ENCODE peak calls at places on chromosomes 3 and 15, in ten cellular contexts. D is Peyer's patch, B is cardiac muscle cell, A is suprapubic skin, N is heart left ventricle, E is neural progenitor cell, R is tibial artery, K is heart right ventricle, O is transverse colon, P is Panc1. U is an unnamed sample. For H3K36me3, the result is how much of the 10 kb centered on the place peaks cover.

GRCh38 chr3:194486540-194487288 is at the start of gene ATP13A3:
- DNase-seq in A (peak), E (peak), P (no peak), K (peak), R (peak), D (peak), B (peak), N (peak), O (peak), U (peak)

GRCh38 chr3:136075816-136076215 is 110.3 kb downstream of the PPP2R3A start:
- DNase-seq in N (no peak), O (no peak), P (no peak), D (no peak), B (no peak), A (no peak), E (no peak), R (no peak), K (no peak), U (no peak)

GRCh38 chr15:94965593-94965992 is 734.2 kb downstream of the MCTP2 start:
- DNase-seq in N (no peak), D (no peak), B (no peak), K (no peak), R (no peak), A (no peak), E (no peak), P (no peak), O (no peak), U (no peak)

GRCh38 chr3:25592510-25592968 is 72.2 kb downstream of the TOP2B start:
- DNase-seq in E (peak), B (peak), D (no peak), P (no peak), K (peak), N (peak), A (no peak), O (no peak), R (peak), U (no peak)

GRCh38 chr3:196007744-196008143 is 74.1 kb downstream of the TFRC start:
- DNase-seq in R (no peak), O (no peak), N (no peak), D (peak), K (no peak), B (no peak), P (no peak), A (no peak), E (no peak), U (no peak)

GRCh38 chr15:83747050-83747717 is 93.3 kb downstream of the ADAMTSL3 start:
- DNase-seq in B (no peak), P (no peak), K (peak), N (peak), A (no peak), R (peak), D (no peak), O (no peak), E (peak), U (no peak)

GRCh38 chr3:190048831-190049541 is 71.7 kb downstream of the P3H2 start:
- DNase-seq in D (no peak), A (no peak), E (no peak), B (no peak), O (no peak), R (peak), N (no peak), K (no peak), P (no peak), U (no peak)

GRCh38 chr15:64942356-64942755 is 30.7 kb downstream of the ANKDD1A start:
- DNase-seq in E (peak), B (no peak), O (no peak), D (no peak), K (no peak), P (no peak), R (no peak), A (no peak), N (no peak), U (no peak)

GRCh38 chr3:52026016-52026415 is 30.3 kb upstream of the RPL29 start:
- DNase-seq in N (peak), D (no peak), K (no peak), E (peak), P (no peak), A (no peak), O (no peak), B (no peak), R (no peak), U (no peak)

DNA sequence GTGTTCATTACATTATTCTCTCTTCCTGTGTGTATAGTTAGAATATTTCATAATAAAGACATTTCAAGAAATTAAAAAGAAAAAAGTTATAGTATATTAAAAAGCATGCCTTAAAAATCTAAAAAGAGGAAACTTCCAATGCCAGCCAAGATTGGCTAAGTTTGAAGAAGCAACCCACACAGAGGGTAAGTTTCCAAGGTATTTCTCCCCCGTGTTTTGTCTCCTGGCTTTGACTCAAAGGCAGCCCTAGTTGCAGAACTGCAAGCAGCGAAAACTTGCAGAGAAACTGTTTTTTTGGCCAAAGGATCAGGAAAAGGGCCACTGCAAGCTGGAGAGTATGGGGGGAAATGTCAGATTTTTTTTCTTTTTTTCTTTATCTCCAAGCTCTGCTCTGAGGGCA is 23.1 kb downstream of the HACL1 start:
- DNase-seq in P (no peak), E (no peak), R (no peak), N (no peak), B (no peak), A (no peak), D (no peak), K (no peak), O (no peak), U (no peak)
- H3K36me3 ChIP-seq in P (under half), E (under half), R (under half), N (half or more), B (under half), A (under half), D (under half), K (half or more), O (under half), U (half or more)

DNA sequence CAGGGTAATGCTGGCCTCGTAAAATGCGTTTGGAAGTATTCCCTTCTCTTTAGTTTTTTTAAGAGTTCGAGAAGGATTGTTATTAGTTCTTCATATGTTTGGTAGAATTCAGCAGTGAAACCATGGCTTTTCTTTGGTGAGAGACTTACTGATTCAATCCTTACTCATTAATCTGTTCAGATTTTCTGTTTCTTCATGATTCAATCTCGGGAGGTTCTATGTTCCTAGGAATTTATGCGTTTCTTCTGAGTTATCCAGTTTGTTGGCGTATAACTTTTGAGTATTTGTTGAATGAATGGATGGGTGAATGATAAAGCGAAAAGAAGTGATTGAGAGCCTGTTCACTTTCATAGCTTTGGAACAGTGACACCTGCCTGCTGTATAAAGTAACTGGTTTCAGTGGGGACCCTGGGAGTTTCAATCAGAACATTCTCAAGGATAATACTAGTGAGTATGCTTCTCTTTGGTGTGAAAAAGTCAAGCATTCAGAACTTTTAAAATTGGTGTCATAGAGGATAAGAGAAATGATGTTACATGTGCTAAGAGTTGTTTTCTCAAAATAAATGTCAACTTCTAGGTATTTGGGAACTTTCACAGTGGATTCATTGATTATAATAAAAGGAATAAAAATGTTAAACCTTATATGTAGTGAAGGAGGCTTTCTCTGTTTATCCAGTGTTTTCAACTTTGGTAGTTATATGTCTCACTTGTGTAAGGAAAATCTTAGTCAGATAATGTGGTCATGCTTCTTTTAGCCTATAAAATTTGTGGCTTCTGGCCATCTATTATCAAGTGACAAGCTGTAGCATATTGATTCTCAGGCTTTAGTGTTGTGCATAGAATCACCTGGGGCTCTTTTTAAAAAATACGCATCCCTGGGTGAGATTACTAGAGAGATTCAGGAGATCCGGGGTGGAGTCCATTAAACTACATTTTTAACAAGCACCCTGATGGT is 11.7 kb downstream of the LRCH3 start:
- DNase-seq in D (no peak), B (no peak), N (no peak), P (no peak), E (no peak), R (no peak), O (no peak), K (no peak), A (no peak), U (no peak)
- TF ChIP-seq CTCF in D (no peak), B (no peak), N (no peak), P (peak), E (peak), R (no peak), O (no peak), K (no peak), A (no peak), U (no peak)

GRCh38 chr15:78907577-78907976 is 34.9 kb downstream of the MORF4L1 start:
- DNase-seq in O (no peak), E (peak), R (no peak), P (no peak), A (no peak), D (no peak), K (no peak), B (peak), N (no peak), U (no peak)
- H3K36me3 ChIP-seq in O (under half), E (under half), R (half or more), P (under half), A (half or more), D (under half), K (half or more), B (half or more), N (half or more), U (half or more)

DNA sequence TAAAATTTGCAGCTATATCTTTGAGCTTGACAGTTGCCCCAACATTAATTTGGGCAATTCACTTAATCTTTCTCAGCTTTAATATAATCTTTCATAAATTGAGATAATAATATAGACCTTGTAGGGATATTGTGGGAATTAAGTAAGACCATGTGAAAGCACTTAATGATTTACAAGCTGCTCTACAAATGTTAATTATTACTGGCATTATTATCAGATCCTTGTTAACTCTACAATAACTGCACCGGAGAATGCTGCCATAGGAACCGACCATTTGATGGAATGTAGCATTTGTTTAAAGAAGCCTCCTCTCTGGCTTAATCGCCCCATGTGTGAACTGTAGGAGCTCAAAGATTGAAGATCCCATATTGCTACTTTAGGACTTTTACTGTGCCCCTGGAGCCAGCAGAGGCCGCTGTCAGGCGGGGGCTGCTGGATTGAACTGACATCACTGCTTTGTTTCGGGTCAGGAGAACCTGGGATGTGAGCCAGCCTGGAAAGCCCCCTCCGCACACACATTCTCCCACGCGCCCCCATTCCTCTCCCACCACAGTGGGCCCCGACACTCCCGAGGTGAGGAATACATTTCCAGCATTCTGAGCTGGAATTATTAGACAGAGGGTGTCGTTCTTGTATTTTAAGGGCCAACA is 154.2 kb upstream of the TNIK start:
- DNase-seq in B (peak), P (no peak), O (no peak), R (no peak), K (peak), N (peak), E (peak), D (no peak), A (no peak), U (no peak)
- TF ChIP-seq CTCF in B (peak), P (peak), O (peak), R (peak), K (peak), N (peak), E (peak), D (no peak), A (peak), U (peak)

GRCh38 chr3:121720163-121720562 is 29.4 kb downstream of the GOLGB1 start:
- DNase-seq in P (no peak), E (no peak), A (no peak), B (no peak), N (no peak), K (no peak), R (no peak), D (no peak), O (no peak), U (no peak)
- H3K36me3 ChIP-seq in P (under half), E (under half), A (half or more), B (half or more), N (half or more), K (half or more), R (half or more), D (under half), O (under half), U (half or more)

GRCh38 chr3:85796140-85796539 is 837.4 kb downstream of the CADM2 start:
- DNase-seq in D (no peak), N (no peak), P (no peak), E (no peak), B (no peak), A (no peak), K (no peak), R (no peak), O (no peak), U (no peak)
- TF ChIP-seq CTCF in D (no peak), N (no peak), P (no peak), E (no peak), B (no peak), A (no peak), K (no peak), R (no peak), O (no peak), U (no peak)